ENCODE peak calls at places on chromosomes 2 and 18, in four cellular contexts. P, W, N and H are unnamed samples. For H3K27me3, the result is how much of the 10 kb centered on the place peaks cover.

GRCh38 chr2:151657667-151658076 is 76.6 kb downstream of the NEB start:
- DNase-seq in P (no peak), W (no peak), N (no peak), H (no peak)

GRCh38 chr2:26396734-26397298 is 4.9 kb upstream of the DRC1 start:
- DNase-seq in P (peak), W (no peak), N (no peak), H (no peak)

GRCh38 chr2:237980087-237980486 is 13.3 kb downstream of the UBE2F start:
- DNase-seq in P (no peak), W (no peak), N (no peak), H (no peak)

GRCh38 chr2:14255135-14255820 is 377.2 kb upstream of the LRATD1 start:
- DNase-seq in P (no peak), W (peak), N (peak), H (no peak)

GRCh38 chr2:11389551-11390528 is 45.4 kb upstream of the ROCK2 start:
- DNase-seq in P (no peak), W (no peak), N (peak), H (no peak)

GRCh38 chr2:119431976-119432881 is 575 bp downstream of the TMEM37 start:
- DNase-seq in P (no peak), W (peak), N (peak), H (no peak)

GRCh38 chr2:216559625-216560156 is 61.0 kb downstream of the RPL37A start:
- DNase-seq in P (no peak), W (no peak), N (no peak), H (no peak)

GRCh38 chr18:69725009-69725408 is 222.7 kb downstream of the CD226 start:
- DNase-seq in P (no peak), W (no peak), N (no peak), H (no peak)

GRCh38 chr2:64996914-64997313 is 7.7 kb downstream of the SLC1A4 start:
- DNase-seq in P (no peak), W (peak), N (no peak), H (no peak)

GRCh38 chr2:205808493-205809121 is 126.3 kb downstream of the NRP2 start:
- DNase-seq in P (no peak), W (no peak), N (no peak), H (no peak)

GRCh38 chr2:21486445-21486844 is 362.7 kb downstream of the TDRD15 start:
- DNase-seq in P (no peak), W (no peak), N (no peak), H (no peak)

GRCh38 chr2:113981404-113982134 is 91.7 kb downstream of the ACTR3 start:
- DNase-seq in P (no peak), W (no peak), N (no peak), H (no peak)

GRCh38 chr2:109435866-109436634 is 177.7 kb downstream of the SEPTIN10 start:
- DNase-seq in P (no peak), W (no peak), N (no peak), H (no peak)

GRCh38 chr18:80088036-80088435 is 21.0 kb upstream of the ADNP2 start:
- DNase-seq in P (no peak), W (no peak), N (no peak), H (no peak)

GRCh38 chr2:240879105-240879504 is 10.5 kb downstream of the AGXT start:
- DNase-seq in P (no peak), W (no peak), N (no peak), H (no peak)

GRCh38 chr2:121855456-121855985 is 100.1 kb downstream of the TSN start:
- DNase-seq in P (no peak), W (no peak), N (no peak), H (no peak)

GRCh38 chr2:73892631-73893329 is at the start of gene ACTG2:
- DNase-seq in P (no peak), W (no peak), N (no peak), H (no peak)

GRCh38 chr2:239171643-239172042 is 229.2 kb downstream of the HDAC4 start:
- DNase-seq in P (no peak), W (no peak), N (no peak), H (no peak)

GRCh38 chr2:100451734-100452133 is 18.5 kb upstream of the NMS start:
- DNase-seq in P (no peak), W (no peak), N (no peak), H (no peak)

GRCh38 chr18:74239567-74239966 is 52.2 kb downstream of the CYB5A start:
- DNase-seq in P (no peak), W (no peak), N (no peak), H (no peak)

GRCh38 chr18:57175550-57175949 is 28.7 kb downstream of the BOD1L2 start:
- DNase-seq in P (no peak), W (no peak), N (no peak), H (no peak)

GRCh38 chr2:143632751-143633374 is 503.6 kb downstream of the ARHGAP15 start:
- DNase-seq in P (no peak), W (no peak), N (no peak), H (no peak)

GRCh38 chr2:66888791-66889631 is 454.1 kb downstream of the MEIS1 start:
- DNase-seq in P (no peak), W (no peak), N (no peak), H (no peak)

GRCh38 chr2:184463102-184463865 is 135.0 kb upstream of the ZNF804A start:
- DNase-seq in P (no peak), W (no peak), N (no peak), H (no peak)

GRCh38 chr2:55150834-55151233 is 81.3 kb downstream of the CLHC1 start:
- DNase-seq in P (no peak), W (no peak), N (no peak), H (no peak)

GRCh38 chr2:144490857-144491256 is 29.1 kb downstream of the ZEB2 start:
- DNase-seq in P (no peak), W (no peak), N (no peak), H (no peak)

GRCh38 chr18:62420513-62421209 is 95.6 kb downstream of the TNFRSF11A start:
- DNase-seq in P (peak), W (no peak), N (no peak), H (no peak)

GRCh38 chr2:188978291-188979081 is 4.3 kb downstream of the COL3A1 start:
- DNase-seq in P (no peak), W (peak), N (peak), H (no peak)

GRCh38 chr2:219704878-219705277 is 77.4 kb downstream of the SLC4A3 start:
- DNase-seq in P (no peak), W (no peak), N (no peak), H (no peak)

GRCh38 chr2:109377976-109378375 is 235.8 kb downstream of the SEPTIN10 start:
- DNase-seq in P (no peak), W (no peak), N (no peak), H (no peak)

GRCh38 chr18:24600076-24600654 is 139.7 kb downstream of the HRH4 start:
- DNase-seq in P (peak), W (peak), N (peak), H (no peak)

GRCh38 chr18:46632401-46633089 is 24.5 kb downstream of the LOXHD1 start:
- DNase-seq in P (no peak), W (no peak), N (no peak), H (no peak)

GRCh38 chr2:174120346-174120745 is 128.0 kb downstream of the OLA1 start:
- DNase-seq in P (no peak), W (no peak), N (no peak), H (no peak)

GRCh38 chr18:9575558-9575957 is 38.8 kb downstream of the PPP4R1 start:
- DNase-seq in P (peak), W (peak), N (peak), H (peak)

DNA sequence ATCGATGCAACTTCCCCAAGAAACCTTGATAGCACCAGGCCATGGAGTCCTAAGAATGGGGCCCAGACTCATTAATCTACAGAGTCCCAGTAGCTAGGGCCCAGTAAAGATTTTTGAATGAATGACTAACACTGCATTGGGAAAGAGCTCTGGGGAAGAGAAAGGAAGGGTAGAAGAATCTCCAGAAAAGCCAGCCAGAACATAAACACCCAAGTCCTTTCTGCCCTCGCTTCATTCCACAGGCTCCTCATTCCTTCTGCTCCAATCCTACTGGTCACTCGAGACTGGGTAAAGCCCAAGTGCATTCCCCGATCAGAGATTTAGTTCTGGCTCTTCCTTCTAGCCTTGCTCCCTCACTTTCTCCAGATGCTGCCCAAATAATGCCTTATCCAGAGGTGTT is 44.3 kb downstream of the CYRIA start:
- DNase-seq in P (no peak), W (no peak), N (no peak), H (no peak)
- H3K27ac ChIP-seq in P (no peak), W (no peak), N (no peak), H (no peak)

GRCh38 chr2:223621901-223622300 is 19.7 kb upstream of the SCG2 start:
- DNase-seq in P (no peak), W (no peak), N (no peak), H (no peak)
- H3K27me3 ChIP-seq in P (under half), W (half or more), N (under half), H (under half)

DNA sequence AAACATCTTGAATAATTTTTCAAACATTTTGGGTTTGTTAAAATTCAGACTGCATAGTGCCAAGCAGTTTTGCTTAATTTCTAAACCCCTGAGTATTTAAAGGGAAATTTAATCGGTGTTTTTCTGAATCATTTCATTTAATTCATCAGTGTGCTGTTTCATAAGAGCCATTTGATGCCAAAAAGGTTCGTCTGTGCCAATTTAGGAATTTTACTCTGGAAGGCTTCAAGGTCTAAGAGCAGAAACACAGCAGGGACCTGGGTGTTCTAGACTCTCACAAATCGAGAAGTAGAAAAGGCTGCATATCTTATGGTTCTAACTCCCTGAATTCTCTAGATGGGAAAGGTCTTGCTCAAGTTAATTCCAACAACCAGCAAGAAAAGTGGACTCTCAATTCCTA is 311.9 kb upstream of the NT5C1B start:
- DNase-seq in P (no peak), W (no peak), N (no peak), H (no peak)
- H3K4me3 ChIP-seq in P (no peak), W (no peak), N (no peak), H (no peak)

DNA sequence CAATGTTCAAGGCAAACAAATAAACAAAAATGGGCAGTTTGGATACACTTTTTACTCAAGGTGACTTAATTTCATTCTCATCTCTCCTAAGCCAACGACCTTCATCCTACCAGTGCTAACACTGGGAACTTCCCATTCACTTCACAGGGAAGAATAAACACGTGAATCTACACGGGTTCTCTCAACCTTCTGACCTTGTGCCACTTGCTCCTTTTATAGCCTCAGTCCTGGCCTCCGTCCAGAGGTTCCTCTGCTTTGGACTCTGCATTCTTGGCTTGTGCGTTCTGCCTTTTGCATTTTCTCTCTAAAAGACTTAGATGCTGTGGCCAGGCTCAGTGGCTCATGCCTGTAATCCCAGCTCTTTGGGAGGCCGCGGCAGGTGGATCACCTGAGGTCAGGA is 13.8 kb downstream of the ZNF2 start:
- DNase-seq in P (no peak), W (no peak), N (no peak), H (no peak)
- H3K27ac ChIP-seq in P (no peak), W (no peak), N (no peak), H (no peak)

GRCh38 chr2:85619617-85620016 is 3.6 kb downstream of the USP39 start:
- DNase-seq in P (no peak), W (no peak), N (no peak), H (no peak)

GRCh38 chr2:85623991-85624390 is 8.0 kb downstream of the USP39 start:
- DNase-seq in P (no peak), W (no peak), N (no peak), H (no peak)

GRCh38 chr2:85615413-85615728 is 615 bp upstream of the USP39 start:
- DNase-seq in P (no peak), W (no peak), N (no peak), H (no peak)

GRCh38 chr2:85621338-85621737 is 5.4 kb downstream of the USP39 start:
- DNase-seq in P (no peak), W (no peak), N (no peak), H (no peak)
- H3K27me3 ChIP-seq in P (under half), W (under half), N (under half), H (under half)

GRCh38 chr18:58965291-58965929 is 100.7 kb downstream of the ZNF532 start:
- DNase-seq in P (no peak), W (no peak), N (no peak), H (no peak)
- H3K4me3 ChIP-seq in P (no peak), W (no peak), N (no peak), H (no peak)

GRCh38 chr2:229997565-229997964 is 71.2 kb downstream of the SLC16A14 start:
- DNase-seq in P (no peak), W (no peak), N (no peak), H (no peak)
- H3K27ac ChIP-seq in P (no peak), W (no peak), N (no peak), H (no peak)

GRCh38 chr18:48405971-48406370 is 3.2 kb downstream of the ZBTB7C start:
- DNase-seq in P (no peak), W (no peak), N (no peak), H (no peak)
- H3K27me3 ChIP-seq in P (under half), W (half or more), N (under half), H (under half)

GRCh38 chr18:23166863-23167531 is 31.7 kb downstream of the CABLES1 start:
- DNase-seq in P (no peak), W (no peak), N (no peak), H (no peak)
- H3K4me3 ChIP-seq in P (no peak), W (no peak), N (no peak), H (no peak)

DNA sequence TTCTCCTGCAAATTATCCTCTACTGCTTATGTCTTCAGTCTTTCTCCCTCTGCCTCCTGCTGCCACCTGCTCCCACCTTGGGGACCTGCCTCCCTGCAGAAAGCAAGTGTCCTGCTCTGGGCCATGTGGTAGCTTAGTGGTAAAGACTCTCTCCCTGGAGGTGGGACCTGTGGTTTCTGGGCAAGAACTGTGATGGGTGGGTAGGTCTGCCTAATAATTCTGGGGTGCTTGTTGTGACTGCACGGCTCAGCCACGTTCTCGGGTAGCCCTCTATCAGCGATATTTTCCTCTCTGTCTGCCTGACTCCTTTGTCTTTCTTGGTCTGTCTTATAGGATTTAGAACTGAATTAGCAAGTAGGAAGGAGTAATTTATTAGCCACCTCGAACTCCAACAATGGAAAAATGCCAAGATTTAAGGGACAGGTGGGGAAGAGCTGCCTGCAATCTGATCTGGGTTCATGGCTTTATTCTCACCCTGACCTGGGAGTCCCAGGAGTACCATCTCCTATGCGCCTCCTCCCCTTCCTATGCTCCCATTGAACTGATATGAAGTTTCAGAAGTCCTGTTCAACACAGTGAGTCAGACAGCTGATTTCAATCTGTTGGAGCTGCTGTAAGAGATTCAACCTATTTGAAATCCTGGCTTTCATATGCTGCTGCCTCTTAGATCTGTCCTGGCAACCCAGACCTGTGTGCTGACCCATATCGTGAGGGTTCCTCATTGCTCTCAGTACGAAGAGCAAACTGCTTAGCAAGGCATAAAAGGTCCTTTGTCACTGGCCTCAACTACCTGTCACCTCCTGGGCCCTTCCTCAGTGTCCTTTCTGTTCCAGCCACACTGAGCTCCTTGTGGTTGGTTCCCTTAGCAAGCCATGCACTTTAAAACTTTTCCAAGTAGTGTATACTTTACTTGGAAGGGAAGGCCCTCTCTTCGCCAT is 16.1 kb upstream of the CD28 start:
- DNase-seq in P (no peak), W (no peak), N (no peak), H (no peak)
- H3K27ac ChIP-seq in P (no peak), W (no peak), N (no peak), H (no peak)